ENCODE peak calls at places on chromosomes 13 and 19, in seven cellular contexts. One of them, this sample, is unnamed.

GRCh38 chr19:40822161-40822560 is 23.2 kb downstream of the EGLN2 start:
- DNase-seq in stimulated activated CD8-positive, alpha-beta memory T cell treated with anti-CD3 and anti-CD28 coated beads, Interleukin-2, amount 100 ng/mL, for 1 hour: no peak
- DNase-seq in Calu3: no peak
- DNase-seq in HuH-7.5: no peak
- DNase-seq in ovary: no peak
- DNase-seq in ACHN: no peak
- DNase-seq in T-helper 2 cell: no peak
- DNase-seq in this sample: no peak

GRCh38 chr13:65387743-65388347 is 1842.3 kb downstream of the PCDH9 start:
- DNase-seq in ovary: no peak
- DNase-seq in HuH-7.5: no peak
- DNase-seq in stimulated activated CD8-positive, alpha-beta memory T cell treated with anti-CD3 and anti-CD28 coated beads, Interleukin-2, amount 100 ng/mL, for 1 hour: no peak
- DNase-seq in T-helper 2 cell: no peak
- DNase-seq in ACHN: no peak
- DNase-seq in Calu3: no peak
- DNase-seq in this sample: no peak

GRCh38 chr13:34207334-34207733 is 389.4 kb downstream of the RFC3 start:
- DNase-seq in ovary: no peak
- DNase-seq in Calu3: peak; percentile 13
- DNase-seq in ACHN: peak; percentile 5
- DNase-seq in HuH-7.5: no peak
- DNase-seq in stimulated activated CD8-positive, alpha-beta memory T cell treated with anti-CD3 and anti-CD28 coated beads, Interleukin-2, amount 100 ng/mL, for 1 hour: no peak
- DNase-seq in T-helper 2 cell: no peak
- DNase-seq in this sample: peak; percentile 14

GRCh38 chr19:1173845-1174809 is at the start of gene SBNO2:
- DNase-seq in HuH-7.5: peak; percentile 99
- DNase-seq in Calu3: peak; percentile 91
- DNase-seq in ovary: peak; percentile 87
- DNase-seq in T-helper 2 cell: peak; percentile 89
- DNase-seq in stimulated activated CD8-positive, alpha-beta memory T cell treated with anti-CD3 and anti-CD28 coated beads, Interleukin-2, amount 100 ng/mL, for 1 hour: peak; percentile 83
- DNase-seq in ACHN: peak; percentile 83
- DNase-seq in this sample: peak; percentile 78

GRCh38 chr19:47035127-47035494 is 13.3 kb downstream of the TMEM160 start:
- DNase-seq in stimulated activated CD8-positive, alpha-beta memory T cell treated with anti-CD3 and anti-CD28 coated beads, Interleukin-2, amount 100 ng/mL, for 1 hour: no peak
- DNase-seq in T-helper 2 cell: no peak
- DNase-seq in ACHN: peak; percentile 16
- DNase-seq in ovary: no peak
- DNase-seq in Calu3: no peak
- DNase-seq in HuH-7.5: no peak
- DNase-seq in this sample: no peak

GRCh38 chr19:35073516-35073915 is 32.0 kb downstream of the HPN start:
- DNase-seq in HuH-7.5: no peak
- DNase-seq in ovary: no peak
- DNase-seq in Calu3: no peak
- DNase-seq in stimulated activated CD8-positive, alpha-beta memory T cell treated with anti-CD3 and anti-CD28 coated beads, Interleukin-2, amount 100 ng/mL, for 1 hour: no peak
- DNase-seq in T-helper 2 cell: no peak
- DNase-seq in ACHN: no peak
- DNase-seq in this sample: no peak

GRCh38 chr19:43504426-43505185 is at the start of gene PHLDB3:
- DNase-seq in ACHN: peak; percentile 21
- DNase-seq in ovary: peak; percentile 59
- DNase-seq in stimulated activated CD8-positive, alpha-beta memory T cell treated with anti-CD3 and anti-CD28 coated beads, Interleukin-2, amount 100 ng/mL, for 1 hour: no peak
- DNase-seq in T-helper 2 cell: peak; percentile 67
- DNase-seq in Calu3: peak; percentile 65
- DNase-seq in HuH-7.5: peak; percentile 50
- DNase-seq in this sample: no peak

GRCh38 chr19:858868-859843 is at the start of gene CFD:
- DNase-seq in stimulated activated CD8-positive, alpha-beta memory T cell treated with anti-CD3 and anti-CD28 coated beads, Interleukin-2, amount 100 ng/mL, for 1 hour: no peak
- DNase-seq in HuH-7.5: no peak
- DNase-seq in ACHN: no peak
- DNase-seq in T-helper 2 cell: no peak
- DNase-seq in Calu3: no peak
- DNase-seq in ovary: no peak
- DNase-seq in this sample: no peak

GRCh38 chr19:688992-689391 is 6.3 kb downstream of the PRSS57 start:
- DNase-seq in ovary: no peak
- DNase-seq in ACHN: no peak
- DNase-seq in Calu3: no peak
- DNase-seq in stimulated activated CD8-positive, alpha-beta memory T cell treated with anti-CD3 and anti-CD28 coated beads, Interleukin-2, amount 100 ng/mL, for 1 hour: no peak
- DNase-seq in HuH-7.5: no peak
- DNase-seq in T-helper 2 cell: no peak
- DNase-seq in this sample: no peak

GRCh38 chr19:55283548-55284393 is at the start of gene BRSK1:
- DNase-seq in ovary: no peak
- DNase-seq in HuH-7.5: no peak
- DNase-seq in ACHN: peak; percentile 63
- DNase-seq in Calu3: no peak
- DNase-seq in stimulated activated CD8-positive, alpha-beta memory T cell treated with anti-CD3 and anti-CD28 coated beads, Interleukin-2, amount 100 ng/mL, for 1 hour: no peak
- DNase-seq in T-helper 2 cell: peak; percentile 78
- DNase-seq in this sample: no peak

GRCh38 chr19:574658-575526 is 2.5 kb downstream of the BSG start:
- DNase-seq in T-helper 2 cell: peak; percentile 25
- DNase-seq in HuH-7.5: no peak
- DNase-seq in ovary: peak; percentile 43
- DNase-seq in stimulated activated CD8-positive, alpha-beta memory T cell treated with anti-CD3 and anti-CD28 coated beads, Interleukin-2, amount 100 ng/mL, for 1 hour: no peak
- DNase-seq in ACHN: no peak
- DNase-seq in Calu3: no peak
- DNase-seq in this sample: no peak

GRCh38 chr19:4537953-4538600 is 1.8 kb downstream of the LRG1 start:
- DNase-seq in ovary: no peak
- DNase-seq in Calu3: no peak
- DNase-seq in HuH-7.5: no peak
- DNase-seq in ACHN: no peak
- DNase-seq in stimulated activated CD8-positive, alpha-beta memory T cell treated with anti-CD3 and anti-CD28 coated beads, Interleukin-2, amount 100 ng/mL, for 1 hour: no peak
- DNase-seq in T-helper 2 cell: no peak
- DNase-seq in this sample: no peak

GRCh38 chr13:95536629-95537241 is 15.8 kb upstream of the CLDN10 start:
- DNase-seq in ACHN: peak; percentile 40
- DNase-seq in Calu3: no peak
- DNase-seq in stimulated activated CD8-positive, alpha-beta memory T cell treated with anti-CD3 and anti-CD28 coated beads, Interleukin-2, amount 100 ng/mL, for 1 hour: no peak
- DNase-seq in ovary: no peak
- DNase-seq in T-helper 2 cell: peak; percentile 12
- DNase-seq in HuH-7.5: no peak
- DNase-seq in this sample: no peak

GRCh38 chr13:46170687-46171086 is 11.3 kb downstream of the LCP1 start:
- DNase-seq in T-helper 2 cell: peak; percentile 40
- DNase-seq in Calu3: no peak
- DNase-seq in stimulated activated CD8-positive, alpha-beta memory T cell treated with anti-CD3 and anti-CD28 coated beads, Interleukin-2, amount 100 ng/mL, for 1 hour: no peak
- DNase-seq in HuH-7.5: no peak
- DNase-seq in ovary: no peak
- DNase-seq in ACHN: no peak
- DNase-seq in this sample: no peak

GRCh38 chr19:40165362-40165937 is 25.8 kb upstream of the MAP3K10 start:
- DNase-seq in HuH-7.5: peak; percentile 50
- DNase-seq in Calu3: peak; percentile 52
- DNase-seq in T-helper 2 cell: peak; percentile 57
- DNase-seq in stimulated activated CD8-positive, alpha-beta memory T cell treated with anti-CD3 and anti-CD28 coated beads, Interleukin-2, amount 100 ng/mL, for 1 hour: peak; percentile 39
- DNase-seq in ovary: no peak
- DNase-seq in ACHN: peak; percentile 24
- DNase-seq in this sample: no peak

GRCh38 chr13:27952931-27953670 is 16.0 kb downstream of the CDX2 start:
- DNase-seq in stimulated activated CD8-positive, alpha-beta memory T cell treated with anti-CD3 and anti-CD28 coated beads, Interleukin-2, amount 100 ng/mL, for 1 hour: no peak
- DNase-seq in T-helper 2 cell: no peak
- DNase-seq in ACHN: peak; percentile 8
- DNase-seq in HuH-7.5: no peak
- DNase-seq in ovary: no peak
- DNase-seq in Calu3: peak; percentile 57
- DNase-seq in this sample: no peak

GRCh38 chr19:18898081-18898532 is 2.1 kb upstream of the CERS1 start:
- DNase-seq in ACHN: no peak
- DNase-seq in HuH-7.5: peak; percentile 66
- DNase-seq in Calu3: no peak
- DNase-seq in ovary: no peak
- DNase-seq in stimulated activated CD8-positive, alpha-beta memory T cell treated with anti-CD3 and anti-CD28 coated beads, Interleukin-2, amount 100 ng/mL, for 1 hour: no peak
- DNase-seq in T-helper 2 cell: no peak
- DNase-seq in this sample: no peak

GRCh38 chr19:1668339-1669123 is 16.1 kb upstream of the TCF3 start:
- DNase-seq in HuH-7.5: no peak
- DNase-seq in ACHN: no peak
- DNase-seq in ovary: no peak
- DNase-seq in Calu3: peak; percentile 26
- DNase-seq in stimulated activated CD8-positive, alpha-beta memory T cell treated with anti-CD3 and anti-CD28 coated beads, Interleukin-2, amount 100 ng/mL, for 1 hour: no peak
- DNase-seq in T-helper 2 cell: no peak
- DNase-seq in this sample: no peak

GRCh38 chr13:95858286-95859075 is 181.5 kb downstream of the DNAJC3 start:
- DNase-seq in stimulated activated CD8-positive, alpha-beta memory T cell treated with anti-CD3 and anti-CD28 coated beads, Interleukin-2, amount 100 ng/mL, for 1 hour: no peak
- DNase-seq in Calu3: no peak
- DNase-seq in ovary: no peak
- DNase-seq in T-helper 2 cell: no peak
- DNase-seq in ACHN: no peak
- DNase-seq in HuH-7.5: no peak
- DNase-seq in this sample: no peak

GRCh38 chr13:79423801-79424642 is 18.0 kb upstream of the RBM26 start:
- DNase-seq in Calu3: no peak
- DNase-seq in T-helper 2 cell: peak; percentile 76
- DNase-seq in stimulated activated CD8-positive, alpha-beta memory T cell treated with anti-CD3 and anti-CD28 coated beads, Interleukin-2, amount 100 ng/mL, for 1 hour: no peak
- DNase-seq in HuH-7.5: no peak
- DNase-seq in ovary: no peak
- DNase-seq in ACHN: peak; percentile 69
- DNase-seq in this sample: peak; percentile 55

GRCh38 chr19:13043285-13043684 is 48.0 kb downstream of the NFIX start:
- DNase-seq in T-helper 2 cell: no peak
- DNase-seq in ACHN: no peak
- DNase-seq in HuH-7.5: no peak
- DNase-seq in stimulated activated CD8-positive, alpha-beta memory T cell treated with anti-CD3 and anti-CD28 coated beads, Interleukin-2, amount 100 ng/mL, for 1 hour: no peak
- DNase-seq in ovary: no peak
- DNase-seq in Calu3: no peak
- DNase-seq in this sample: no peak

GRCh38 chr19:46606019-46606418 is 4.9 kb downstream of the CALM3 start:
- DNase-seq in ACHN: no peak
- DNase-seq in ovary: no peak
- DNase-seq in HuH-7.5: no peak
- DNase-seq in Calu3: no peak
- DNase-seq in stimulated activated CD8-positive, alpha-beta memory T cell treated with anti-CD3 and anti-CD28 coated beads, Interleukin-2, amount 100 ng/mL, for 1 hour: no peak
- DNase-seq in T-helper 2 cell: no peak
- DNase-seq in this sample: no peak

GRCh38 chr13:84605927-84606326 is 723.7 kb upstream of the SLITRK1 start:
- DNase-seq in stimulated activated CD8-positive, alpha-beta memory T cell treated with anti-CD3 and anti-CD28 coated beads, Interleukin-2, amount 100 ng/mL, for 1 hour: no peak
- DNase-seq in Calu3: no peak
- DNase-seq in T-helper 2 cell: no peak
- DNase-seq in HuH-7.5: no peak
- DNase-seq in ACHN: no peak
- DNase-seq in ovary: no peak
- DNase-seq in this sample: no peak

GRCh38 chr13:23558675-23559536 is 11.3 kb upstream of the TNFRSF19 start:
- DNase-seq in HuH-7.5: peak; percentile 13
- DNase-seq in Calu3: peak; percentile 58
- DNase-seq in ACHN: peak; percentile 6
- DNase-seq in stimulated activated CD8-positive, alpha-beta memory T cell treated with anti-CD3 and anti-CD28 coated beads, Interleukin-2, amount 100 ng/mL, for 1 hour: no peak
- DNase-seq in ovary: peak; percentile 45
- DNase-seq in T-helper 2 cell: peak; percentile 24
- DNase-seq in this sample: peak; percentile 46

GRCh38 chr13:52765991-52766390 is 26.4 kb upstream of the CNMD start:
- DNase-seq in T-helper 2 cell: no peak
- DNase-seq in Calu3: no peak
- DNase-seq in ACHN: no peak
- DNase-seq in ovary: no peak
- DNase-seq in stimulated activated CD8-positive, alpha-beta memory T cell treated with anti-CD3 and anti-CD28 coated beads, Interleukin-2, amount 100 ng/mL, for 1 hour: no peak
- DNase-seq in HuH-7.5: no peak
- DNase-seq in this sample: no peak

GRCh38 chr13:50080158-50080855 is 65.1 kb downstream of the KCNRG start:
- DNase-seq in ACHN: peak; percentile 53
- DNase-seq in stimulated activated CD8-positive, alpha-beta memory T cell treated with anti-CD3 and anti-CD28 coated beads, Interleukin-2, amount 100 ng/mL, for 1 hour: no peak
- DNase-seq in Calu3: no peak
- DNase-seq in HuH-7.5: no peak
- DNase-seq in T-helper 2 cell: peak; percentile 63
- DNase-seq in ovary: no peak
- DNase-seq in this sample: no peak

GRCh38 chr13:89003656-89004055 is 1332.5 kb downstream of the SLITRK5 start:
- DNase-seq in stimulated activated CD8-positive, alpha-beta memory T cell treated with anti-CD3 and anti-CD28 coated beads, Interleukin-2, amount 100 ng/mL, for 1 hour: no peak
- DNase-seq in ovary: no peak
- DNase-seq in Calu3: no peak
- DNase-seq in HuH-7.5: no peak
- DNase-seq in T-helper 2 cell: no peak
- DNase-seq in ACHN: no peak
- DNase-seq in this sample: no peak

GRCh38 chr13:70987043-70987442 is 878.8 kb upstream of the KLHL1 start:
- DNase-seq in stimulated activated CD8-positive, alpha-beta memory T cell treated with anti-CD3 and anti-CD28 coated beads, Interleukin-2, amount 100 ng/mL, for 1 hour: no peak
- DNase-seq in ovary: no peak
- DNase-seq in T-helper 2 cell: no peak
- DNase-seq in Calu3: no peak
- DNase-seq in HuH-7.5: no peak
- DNase-seq in ACHN: no peak
- DNase-seq in this sample: no peak

GRCh38 chr19:48466571-48467325 is 2.4 kb upstream of the CYTH2 start:
- DNase-seq in T-helper 2 cell: no peak
- DNase-seq in HuH-7.5: no peak
- DNase-seq in Calu3: no peak
- DNase-seq in ACHN: peak; percentile 38
- DNase-seq in stimulated activated CD8-positive, alpha-beta memory T cell treated with anti-CD3 and anti-CD28 coated beads, Interleukin-2, amount 100 ng/mL, for 1 hour: no peak
- DNase-seq in ovary: no peak
- DNase-seq in this sample: peak; percentile 78

GRCh38 chr19:1211494-1212234 is 6.1 kb downstream of the STK11 start:
- DNase-seq in Calu3: no peak
- DNase-seq in stimulated activated CD8-positive, alpha-beta memory T cell treated with anti-CD3 and anti-CD28 coated beads, Interleukin-2, amount 100 ng/mL, for 1 hour: no peak
- DNase-seq in T-helper 2 cell: no peak
- DNase-seq in HuH-7.5: no peak
- DNase-seq in ovary: no peak
- DNase-seq in ACHN: no peak
- DNase-seq in this sample: no peak

GRCh38 chr19:7748756-7749155 is 1.4 kb upstream of the CD209 start:
- DNase-seq in T-helper 2 cell: no peak
- DNase-seq in HuH-7.5: no peak
- DNase-seq in stimulated activated CD8-positive, alpha-beta memory T cell treated with anti-CD3 and anti-CD28 coated beads, Interleukin-2, amount 100 ng/mL, for 1 hour: no peak
- DNase-seq in ACHN: no peak
- DNase-seq in Calu3: peak; percentile 36
- DNase-seq in ovary: no peak
- DNase-seq in this sample: no peak

GRCh38 chr13:102132896-102133295 is 269.0 kb downstream of the FGF14 start:
- DNase-seq in ovary: no peak
- DNase-seq in HuH-7.5: no peak
- DNase-seq in stimulated activated CD8-positive, alpha-beta memory T cell treated with anti-CD3 and anti-CD28 coated beads, Interleukin-2, amount 100 ng/mL, for 1 hour: no peak
- DNase-seq in T-helper 2 cell: no peak
- DNase-seq in ACHN: no peak
- DNase-seq in Calu3: no peak
- DNase-seq in this sample: no peak

GRCh38 chr13:27822258-27822872 is 30.1 kb downstream of the GSX1 start:
- DNase-seq in Calu3: no peak
- DNase-seq in HuH-7.5: no peak
- DNase-seq in T-helper 2 cell: no peak
- DNase-seq in stimulated activated CD8-positive, alpha-beta memory T cell treated with anti-CD3 and anti-CD28 coated beads, Interleukin-2, amount 100 ng/mL, for 1 hour: no peak
- DNase-seq in ACHN: no peak
- DNase-seq in ovary: no peak
- DNase-seq in this sample: no peak

GRCh38 chr13:106997696-106998095 is 429.8 kb upstream of the ARGLU1 start:
- DNase-seq in Calu3: no peak
- DNase-seq in ACHN: no peak
- DNase-seq in ovary: no peak
- DNase-seq in HuH-7.5: no peak
- DNase-seq in T-helper 2 cell: no peak
- DNase-seq in stimulated activated CD8-positive, alpha-beta memory T cell treated with anti-CD3 and anti-CD28 coated beads, Interleukin-2, amount 100 ng/mL, for 1 hour: no peak
- DNase-seq in this sample: no peak

GRCh38 chr13:72985610-72986009 is 73.2 kb upstream of the KLF5 start:
- DNase-seq in stimulated activated CD8-positive, alpha-beta memory T cell treated with anti-CD3 and anti-CD28 coated beads, Interleukin-2, amount 100 ng/mL, for 1 hour: no peak
- DNase-seq in Calu3: no peak
- DNase-seq in HuH-7.5: no peak
- DNase-seq in ovary: no peak
- DNase-seq in T-helper 2 cell: no peak
- DNase-seq in ACHN: no peak
- DNase-seq in this sample: no peak

GRCh38 chr19:4985551-4985991 is 16.7 kb downstream of the KDM4B start:
- DNase-seq in ovary: no peak
- DNase-seq in Calu3: no peak
- DNase-seq in stimulated activated CD8-positive, alpha-beta memory T cell treated with anti-CD3 and anti-CD28 coated beads, Interleukin-2, amount 100 ng/mL, for 1 hour: no peak
- DNase-seq in HuH-7.5: no peak
- DNase-seq in T-helper 2 cell: no peak
- DNase-seq in ACHN: no peak
- DNase-seq in this sample: no peak

GRCh38 chr19:7450243-7451223 is 38.3 kb downstream of the PEX11G start:
- DNase-seq in HuH-7.5: no peak
- DNase-seq in Calu3: no peak
- DNase-seq in ovary: no peak
- DNase-seq in stimulated activated CD8-positive, alpha-beta memory T cell treated with anti-CD3 and anti-CD28 coated beads, Interleukin-2, amount 100 ng/mL, for 1 hour: no peak
- DNase-seq in T-helper 2 cell: peak; percentile 86
- DNase-seq in ACHN: peak; percentile 28
- DNase-seq in this sample: peak; percentile 25